ENCODE peak calls at places on chromosomes 1 and 21, in five cellular contexts. B is hepatocyte, W is WTC11, H is endodermal cell, Q is neural progenitor cell. I is an unnamed sample.

GRCh38 chr1:155277896-155278688 is 829 bp downstream of the HCN3 start:
- DNase-seq in B (peak; percentile 85), H (peak; percentile 100), W (peak; percentile 98), Q (peak; percentile 91), I (peak; percentile 71)

GRCh38 chr1:234779160-234779538 is 169.2 kb upstream of the IRF2BP2 start:
- DNase-seq in W (no peak), Q (peak; percentile 11), H (peak; percentile 55), B (peak; percentile 24), I (no peak)

GRCh38 chr1:96559707-96560588 is 161.6 kb upstream of the PTBP2 start:
- DNase-seq in H (no peak), Q (no peak), B (no peak), W (no peak), I (no peak)

GRCh38 chr1:226654046-226654445 is 85.0 kb downstream of the ITPKB start:
- DNase-seq in W (peak; percentile 43), H (peak; percentile 86), B (peak; percentile 34), Q (peak; percentile 77), I (no peak)

GRCh38 chr1:234902774-234903173 is 225.9 kb downstream of the TOMM20 start:
- DNase-seq in B (no peak), W (no peak), Q (no peak), H (no peak), I (no peak)

GRCh38 chr1:72567511-72567910 is 285.2 kb upstream of the NEGR1 start:
- DNase-seq in W (no peak), H (no peak), B (peak; percentile 47), Q (no peak), I (no peak)

GRCh38 chr21:44836666-44837471 is 19.0 kb upstream of the SUMO3 start:
- DNase-seq in Q (no peak), W (no peak), B (peak; percentile 77), H (peak; percentile 72), I (no peak)

GRCh38 chr1:87197156-87197555 is 131.5 kb upstream of the LMO4 start:
- DNase-seq in B (no peak), Q (no peak), H (no peak), W (no peak), I (no peak)

GRCh38 chr1:164563821-164564251 is 4.9 kb downstream of the PBX1 start:
- DNase-seq in W (no peak), B (no peak), Q (no peak), H (no peak), I (no peak)

GRCh38 chr21:42063206-42063577 is 7.9 kb upstream of the UMODL1 start:
- DNase-seq in H (no peak), B (no peak), Q (no peak), W (no peak), I (no peak)

GRCh38 chr1:153533689-153534201 is 2.0 kb downstream of the S100A6 start:
- DNase-seq in W (no peak), Q (no peak), B (peak; percentile 72), H (peak; percentile 56), I (no peak)

GRCh38 chr1:81802601-81803422 is 2.1 kb downstream of the ADGRL2 start:
- DNase-seq in W (peak; percentile 61), Q (peak; percentile 76), B (peak; percentile 85), H (peak; percentile 84), I (peak; percentile 77)

GRCh38 chr1:204711947-204712701 is 26.6 kb upstream of the LRRN2 start:
- DNase-seq in Q (peak; percentile 26), W (no peak), B (peak; percentile 40), H (peak; percentile 72), I (no peak)

GRCh38 chr1:151435174-151435573 is 24.1 kb downstream of the POGZ start:
- DNase-seq in Q (no peak), H (no peak), B (no peak), W (no peak), I (no peak)

GRCh38 chr1:91731815-91732214 is 154.1 kb downstream of the TGFBR3 start:
- DNase-seq in H (no peak), W (no peak), Q (no peak), B (no peak), I (no peak)

GRCh38 chr1:9716404-9717192 is 65.1 kb downstream of the PIK3CD start:
- DNase-seq in B (no peak), H (no peak), W (no peak), Q (no peak), I (no peak)

GRCh38 chr1:92210701-92211100 is 7.0 kb upstream of the C1orf146 start:
- DNase-seq in H (no peak), W (no peak), B (no peak), Q (no peak), I (no peak)

GRCh38 chr1:30110826-30111225 is 612.6 kb downstream of the MATN1 start:
- DNase-seq in W (no peak), Q (peak; percentile 65), B (no peak), H (no peak), I (no peak)

GRCh38 chr1:97262842-97263241 is 541.3 kb downstream of the PTBP2 start:
- DNase-seq in B (no peak), W (no peak), H (no peak), Q (no peak), I (no peak)

GRCh38 chr1:186620951-186621350 is 59.3 kb downstream of the PTGS2 start:
- DNase-seq in W (no peak), H (no peak), B (no peak), Q (no peak), I (no peak)

GRCh38 chr1:35112668-35113067 is 33.5 kb downstream of the ZMYM1 start:
- DNase-seq in B (no peak), W (no peak), H (no peak), Q (no peak), I (no peak)
- TF ChIP-seq CTCF in B (peak; percentile 35), W (no peak), H (peak; percentile 55), Q (peak; percentile 19), I (peak; percentile 30)

GRCh38 chr1:147225193-147225730 is at the start of gene FMO5:
- DNase-seq in Q (peak; percentile 76), H (peak; percentile 89), W (peak; percentile 67), B (peak; percentile 83), I (peak; percentile 46)

GRCh38 chr1:147223740-147224615 is 1.2 kb downstream of the FMO5 start:
- DNase-seq in Q (no peak), B (no peak), W (no peak), H (no peak), I (no peak)
- TF ChIP-seq CTCF in Q (no peak), B (no peak), W (no peak), H (no peak), I (no peak)

GRCh38 chr1:8412183-8412831 is 94.4 kb downstream of the SLC45A1 start:
- DNase-seq in H (no peak), W (no peak), B (peak; percentile 68), Q (no peak), I (no peak)
- TF ChIP-seq CTCF in H (no peak), W (no peak), B (no peak), Q (no peak), I (no peak)

DNA sequence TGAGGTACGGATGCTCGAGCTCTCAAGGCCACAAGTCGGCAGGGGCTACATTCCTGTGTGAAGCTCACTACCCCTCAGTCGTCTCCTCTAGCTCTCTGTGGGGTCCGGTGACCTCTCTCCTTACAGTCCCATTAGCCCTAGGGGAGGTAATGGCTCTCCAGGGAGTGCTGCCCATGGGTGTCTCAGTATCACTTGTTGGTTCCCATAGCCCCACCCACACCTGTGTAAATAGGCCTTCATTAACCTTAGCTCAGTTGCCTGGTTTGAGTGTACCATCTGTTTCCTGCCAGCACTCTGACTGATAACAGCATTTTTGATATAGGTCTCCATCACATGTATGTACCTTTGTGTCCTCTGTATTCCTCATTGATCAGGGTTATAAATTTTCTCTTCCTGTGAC is 133.2 kb upstream of the KCNJ15 start:
- DNase-seq in B (no peak), H (no peak), W (no peak), Q (no peak), I (no peak)
- TF ChIP-seq CTCF in B (no peak), H (no peak), W (no peak), Q (no peak), I (no peak)

GRCh38 chr1:61187380-61188086 is 105.2 kb downstream of the NFIA start:
- DNase-seq in B (no peak), Q (peak; percentile 35), W (no peak), H (no peak), I (no peak)
- TF ChIP-seq CTCF in B (no peak), Q (peak; percentile 9), W (no peak), H (peak; percentile 45), I (no peak)

GRCh38 chr21:38806153-38806941 is 618 bp downstream of the ETS2 start:
- DNase-seq in H (peak; percentile 68), B (no peak), W (peak; percentile 47), Q (peak; percentile 77), I (peak; percentile 54)
- TF ChIP-seq CTCF in H (peak; percentile 52), B (no peak), W (no peak), Q (peak; percentile 41), I (no peak)

I was measured in endothelial cell.